ENCODE peak calls at places on chromosomes 6 and 20, in six cellular contexts. X is NB4; B is fibroblast of mammary gland; Y is aorta; S is SK-N-MC; D is CD4-positive, alpha-beta memory T cell. C is an unnamed sample.

GRCh38 chr20:46683939-46684750 is 5.1 kb downstream of the TP53RK start:
- DNase-seq in B (peak; percentile 89), D (no peak), X (no peak), Y (peak; percentile 64), S (no peak), C (peak; percentile 46)

GRCh38 chr20:6611911-6612614 is 155.4 kb upstream of the BMP2 start:
- DNase-seq in X (peak; percentile 88), Y (no peak), B (no peak), S (peak; percentile 75), D (no peak), C (no peak)

GRCh38 chr20:38321959-38322598 is 18.1 kb downstream of the BPI start:
- DNase-seq in B (peak; percentile 73), D (no peak), X (peak; percentile 80), S (no peak), Y (no peak), C (peak; percentile 38)

GRCh38 chr6:125232466-125232865 is 69.3 kb downstream of the HDDC2 start:
- DNase-seq in B (peak; percentile 25), Y (no peak), D (no peak), S (no peak), X (no peak), C (no peak)

GRCh38 chr6:115947964-115948541 is 112.6 kb downstream of the FRK start:
- DNase-seq in X (no peak), D (no peak), S (no peak), B (no peak), Y (no peak), C (no peak)

GRCh38 chr20:6034134-6034969 is 19.5 kb downstream of the LRRN4 start:
- DNase-seq in Y (no peak), D (no peak), S (no peak), X (no peak), B (no peak), C (no peak)

GRCh38 chr20:32482251-32483220 is 102.6 kb downstream of the NOL4L start:
- DNase-seq in D (no peak), B (no peak), Y (peak; percentile 72), S (no peak), X (peak; percentile 77), C (no peak)

GRCh38 chr6:3405182-3405518 is 51.7 kb downstream of the SLC22A23 start:
- DNase-seq in X (no peak), B (peak; percentile 60), S (no peak), D (no peak), Y (no peak), C (no peak)

GRCh38 chr6:167091149-167092107 is 31.5 kb upstream of the CCR6 start:
- DNase-seq in S (no peak), B (no peak), D (peak; percentile 74), Y (no peak), X (peak; percentile 77), C (no peak)

GRCh38 chr20:3436864-3437574 is 29.6 kb upstream of the DNAAF9 start:
- DNase-seq in S (no peak), D (no peak), B (no peak), Y (no peak), X (no peak), C (no peak)

GRCh38 chr6:21864211-21864610 is 270.7 kb downstream of the SOX4 start:
- DNase-seq in X (no peak), Y (no peak), B (no peak), S (no peak), D (no peak), C (no peak)

GRCh38 chr6:158772851-158773371 is 46.3 kb downstream of the EZR start:
- DNase-seq in S (no peak), B (peak; percentile 35), Y (no peak), X (no peak), D (no peak), C (no peak)

GRCh38 chr6:25249133-25249532 is 30.0 kb upstream of the CARMIL1 start:
- DNase-seq in X (no peak), D (no peak), S (no peak), B (no peak), Y (no peak), C (no peak)

GRCh38 chr6:160435935-160436334 is 87.8 kb downstream of the SLC22A3 start:
- DNase-seq in Y (no peak), B (no peak), X (no peak), S (no peak), D (no peak), C (no peak)

GRCh38 chr6:113819169-113819830 is 37.8 kb upstream of the MARCKS start:
- DNase-seq in D (no peak), S (no peak), X (no peak), Y (no peak), B (no peak), C (no peak)

GRCh38 chr20:45268531-45268930 is 14.2 kb upstream of the SLPI start:
- DNase-seq in X (no peak), Y (no peak), S (no peak), B (peak; percentile 44), D (no peak), C (no peak)

GRCh38 chr6:45278367-45278766 is 49.8 kb upstream of the RUNX2 start:
- DNase-seq in S (no peak), B (peak; percentile 45), X (no peak), Y (no peak), D (no peak), C (no peak)

GRCh38 chr6:78808933-78809332 is 58.4 kb upstream of the IRAK1BP1 start:
- DNase-seq in X (no peak), D (no peak), S (no peak), Y (no peak), B (no peak), C (no peak)

GRCh38 chr20:8542115-8542486 is 410.0 kb downstream of the PLCB1 start:
- DNase-seq in S (no peak), D (no peak), Y (no peak), B (no peak), X (no peak), C (no peak)

GRCh38 chr6:156775717-156776116 is 1.5 kb upstream of the ARID1B start:
- DNase-seq in X (no peak), D (no peak), B (peak; percentile 34), Y (no peak), S (no peak), C (no peak)

GRCh38 chr6:151796842-151797530 is 10.5 kb upstream of the ESR1 start:
- DNase-seq in Y (no peak), S (no peak), D (no peak), B (no peak), X (no peak), C (no peak)

GRCh38 chr20:13694420-13695150 is 55.9 kb upstream of the TASP1 start:
- DNase-seq in X (no peak), Y (no peak), B (no peak), S (no peak), D (no peak), C (no peak)

GRCh38 chr20:57177636-57178280 is 88.7 kb downstream of the BMP7 start:
- DNase-seq in D (no peak), Y (no peak), B (no peak), X (no peak), S (no peak), C (no peak)

GRCh38 chr6:72182337-72183246 is 296.2 kb downstream of the RIMS1 start:
- DNase-seq in Y (no peak), S (no peak), X (no peak), D (no peak), B (peak; percentile 4), C (no peak)

GRCh38 chr20:32973077-32973717 is 31.0 kb downstream of the SUN5 start:
- DNase-seq in D (no peak), S (no peak), Y (no peak), B (no peak), X (peak; percentile 37), C (no peak)

GRCh38 chr20:46698788-46699187 is 9.5 kb upstream of the TP53RK start:
- DNase-seq in X (no peak), Y (no peak), S (no peak), B (no peak), D (no peak), C (no peak)

GRCh38 chr20:21512634-21513180 is 1.2 kb downstream of the NKX2-2 start:
- DNase-seq in D (no peak), X (no peak), S (no peak), B (no peak), Y (no peak), C (no peak)

GRCh38 chr20:21511850-21512633 is 1.8 kb downstream of the NKX2-2 start:
- DNase-seq in X (no peak), Y (no peak), B (no peak), S (no peak), D (no peak), C (no peak)

GRCh38 chr20:21513881-21514540 is at the start of gene NKX2-2:
- DNase-seq in S (no peak), X (no peak), B (no peak), D (no peak), Y (peak; percentile 43), C (no peak)

GRCh38 chr20:21514553-21515251 is 838 bp upstream of the NKX2-2 start:
- DNase-seq in B (no peak), S (no peak), D (no peak), X (no peak), Y (no peak), C (no peak)

GRCh38 chr20:21513181-21513663 is 642 bp downstream of the NKX2-2 start:
- DNase-seq in Y (no peak), D (no peak), X (no peak), B (no peak), S (no peak), C (no peak)
- H3K4me3 ChIP-seq in Y (peak overlapping the region; percentile 3), D (no peak overlapping the region), X (no peak overlapping the region), B (no peak overlapping the region), S (peak overlapping the region; percentile 93), C (peak overlapping the region; percentile 19)

GRCh38 chr20:61985096-61985495 is 80.6 kb downstream of the TAF4 start:
- DNase-seq in X (no peak), S (no peak), Y (no peak), D (no peak), B (no peak), C (no peak)
- H3K4me3 ChIP-seq in X (no peak overlapping the region), S (no peak overlapping the region), Y (no peak overlapping the region), D (no peak overlapping the region), B (no peak overlapping the region), C (no peak overlapping the region)

GRCh38 chr20:64119301-64119680 is 11.9 kb upstream of the NPBWR2 start:
- DNase-seq in S (no peak), X (no peak), D (no peak), Y (no peak), B (no peak), C (peak; percentile 7)
- H3K4me3 ChIP-seq in S (no peak overlapping the region), X (no peak overlapping the region), D (no peak overlapping the region), Y (no peak overlapping the region), B (no peak overlapping the region), C (no peak overlapping the region)

DNA sequence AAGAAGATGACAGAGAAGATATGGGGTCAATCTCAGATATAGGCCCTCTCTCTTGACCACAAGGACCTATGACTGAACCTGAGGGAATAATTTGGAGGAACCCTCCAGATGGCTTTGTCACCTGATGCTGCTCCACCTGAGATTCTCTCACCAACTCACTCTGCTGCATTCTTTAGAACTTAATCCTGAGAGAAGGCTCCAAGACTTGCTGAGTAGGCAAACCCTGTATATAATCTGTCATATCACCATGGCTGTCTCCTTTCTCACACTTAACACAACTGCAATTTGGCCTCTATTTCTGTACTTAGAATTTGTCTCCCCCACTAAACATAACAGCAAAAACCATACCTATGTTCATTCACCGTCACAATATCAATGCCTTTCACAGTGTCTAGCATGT is 172.3 kb downstream of the PKHD1 start:
- DNase-seq in D (no peak), Y (no peak), B (no peak), S (no peak), X (no peak), C (no peak)
- H3K4me3 ChIP-seq in D (no peak overlapping the region), Y (no peak overlapping the region), B (no peak overlapping the region), S (no peak overlapping the region), X (no peak overlapping the region), C (no peak overlapping the region)